ENCODE peak calls at places on chromosomes 2 and 18, in seven cellular contexts. G, O, L, N, A, Z and Q are unnamed samples.

GRCh38 chr2:44952143-44952805 is 10.8 kb downstream of the SIX3 start:
- DNase-seq in G (peak; percentile 89), Z (peak; percentile 65), O (peak; percentile 88), N (peak; percentile 84), L (peak; percentile 34), A (no peak), Q (peak; percentile 50)

GRCh38 chr18:21191596-21192307 is 50.3 kb upstream of the GREB1L start:
- DNase-seq in N (peak; percentile 75), A (peak; percentile 43), Z (peak; percentile 61), L (peak; percentile 55), G (no peak), O (peak; percentile 74), Q (peak; percentile 84)

GRCh38 chr2:25251032-25251460 is 82.7 kb upstream of the POMC start:
- DNase-seq in O (no peak), N (no peak), A (no peak), Z (no peak), G (peak; percentile 49), L (no peak), Q (no peak)

GRCh38 chr2:57696016-57696415 is 350.6 kb upstream of the VRK2 start:
- DNase-seq in A (no peak), L (peak; percentile 1), O (peak; percentile 92), N (peak; percentile 56), G (no peak), Z (peak; percentile 13), Q (peak; percentile 87)

GRCh38 chr18:44096016-44096415 is 584.7 kb upstream of the SETBP1 start:
- DNase-seq in O (no peak), A (no peak), G (no peak), L (no peak), Z (no peak), N (no peak), Q (no peak)

GRCh38 chr2:147910990-147911473 is 66.2 kb downstream of the ACVR2A start:
- DNase-seq in Z (peak; percentile 70), N (no peak), A (no peak), O (peak; percentile 52), G (peak; percentile 42), L (peak; percentile 77), Q (peak; percentile 84)

GRCh38 chr2:105744909-105745853 is at the start of gene NCK2:
- DNase-seq in A (no peak), L (peak; percentile 29), O (peak; percentile 44), N (no peak), G (peak; percentile 27), Z (peak; percentile 41), Q (no peak)

GRCh38 chr2:187982668-187983067 is 309.0 kb upstream of the GULP1 start:
- DNase-seq in N (no peak), Z (peak; percentile 97), L (peak; percentile 92), O (no peak), A (no peak), G (no peak), Q (peak; percentile 45)

GRCh38 chr2:158817596-158817995 is 22.5 kb downstream of the DAPL1 start:
- DNase-seq in G (no peak), L (peak; percentile 25), N (no peak), O (no peak), A (no peak), Z (no peak), Q (no peak)

GRCh38 chr2:206728277-206729199 is 10.3 kb upstream of the DYTN start:
- DNase-seq in O (no peak), N (no peak), G (no peak), Z (no peak), L (peak; percentile 32), A (no peak), Q (no peak)

GRCh38 chr2:149383340-149383739 is 53.0 kb downstream of the LYPD6 start:
- DNase-seq in O (no peak), A (no peak), N (no peak), G (no peak), L (peak; percentile 75), Z (peak; percentile 80), Q (no peak)

GRCh38 chr2:164826293-164827243 is 15.1 kb downstream of the COBLL1 start:
- DNase-seq in N (no peak), L (peak; percentile 13), G (no peak), A (no peak), Z (peak; percentile 25), O (no peak), Q (peak; percentile 72)

GRCh38 chr18:75248426-75249191 is 38.0 kb downstream of the TSHZ1 start:
- DNase-seq in A (no peak), Z (peak; percentile 18), O (no peak), L (no peak), N (no peak), G (no peak), Q (no peak)

GRCh38 chr2:69773201-69773600 is 31.3 kb downstream of the ANXA4 start:
- DNase-seq in N (no peak), O (no peak), A (no peak), L (peak; percentile 59), G (no peak), Z (peak; percentile 69), Q (peak; percentile 60)

GRCh38 chr2:218399391-218400166 is at the start of gene CTDSP1:
- DNase-seq in Z (peak; percentile 98), O (peak; percentile 98), G (peak; percentile 91), N (peak; percentile 95), L (peak; percentile 96), A (peak; percentile 76), Q (peak; percentile 90)

GRCh38 chr2:74472945-74473258 is 422 bp upstream of the MRPL53 start:
- DNase-seq in L (no peak), Z (no peak), G (no peak), N (no peak), O (no peak), A (no peak), Q (no peak)

GRCh38 chr2:5666798-5667197 is 25.4 kb upstream of the SOX11 start:
- DNase-seq in O (peak; percentile 74), Z (no peak), G (no peak), L (peak; percentile 7), N (peak; percentile 65), A (no peak), Q (no peak)

GRCh38 chr2:236042087-236042486 is 126.1 kb downstream of the GBX2 start:
- DNase-seq in O (no peak), N (no peak), Z (no peak), L (no peak), G (no peak), A (no peak), Q (no peak)

GRCh38 chr18:3217930-3218647 is 1.7 kb downstream of the MYOM1 start:
- DNase-seq in A (no peak), L (no peak), Z (peak; percentile 12), N (no peak), O (peak; percentile 84), G (no peak), Q (no peak)

GRCh38 chr2:236117861-236118269 is 50.3 kb downstream of the GBX2 start:
- DNase-seq in A (no peak), L (no peak), Z (no peak), G (no peak), O (peak; percentile 17), N (no peak), Q (no peak)

GRCh38 chr2:122808286-122808969 is 1053.0 kb downstream of the TSN start:
- DNase-seq in N (no peak), L (no peak), O (no peak), Z (no peak), A (no peak), G (no peak), Q (no peak)

DNA sequence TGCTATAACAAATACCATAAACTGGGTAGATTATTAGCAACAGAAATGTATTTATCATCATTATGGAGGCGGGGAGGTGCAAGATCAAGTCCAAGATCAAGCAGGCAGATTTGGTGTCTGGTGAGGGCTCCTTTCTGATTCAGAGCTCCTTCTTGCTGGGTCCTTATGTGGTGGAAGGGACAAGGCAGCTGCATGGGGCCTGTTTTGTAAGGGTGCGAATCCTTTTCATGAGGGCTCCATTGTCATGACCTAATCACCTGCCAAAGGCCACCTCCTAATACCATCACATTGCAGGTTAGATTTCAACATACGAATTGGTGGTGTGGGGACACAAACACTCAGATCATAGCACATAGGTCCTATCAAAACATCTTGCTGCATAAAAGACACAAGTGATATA is 84.4 kb upstream of the CCDC150 start:
- DNase-seq in A (no peak), O (peak; percentile 27), L (no peak), N (no peak), Z (no peak), G (no peak), Q (no peak)
- H2AK5ac ChIP-seq in A (no peak overlapping the region), O (no peak overlapping the region), L (no peak overlapping the region), N (no peak overlapping the region), Z (no peak overlapping the region), G (no peak overlapping the region), Q (no peak overlapping the region)

DNA sequence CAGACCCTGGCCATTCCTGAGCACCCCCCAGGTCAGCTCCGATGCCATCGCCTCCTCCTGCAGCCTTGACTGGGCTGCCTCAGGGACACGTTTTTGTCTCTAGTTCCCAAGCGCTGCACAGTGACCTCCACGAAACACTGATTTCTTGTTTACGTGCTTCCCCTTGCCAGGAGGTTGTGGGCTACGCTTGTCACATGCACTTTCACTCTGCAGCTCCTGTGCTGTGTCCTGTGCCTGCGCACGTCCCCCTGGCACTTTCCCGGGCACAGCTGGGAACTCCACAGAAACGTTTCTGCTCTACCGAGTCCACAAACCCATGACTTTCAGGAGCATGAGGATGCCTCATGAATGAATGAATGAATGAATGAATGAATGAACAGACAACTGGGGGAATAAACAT is 160.6 kb downstream of the LAMA1 start:
- DNase-seq in O (no peak), Z (no peak), N (no peak), G (no peak), L (no peak), A (no peak), Q (no peak)
- H2AK5ac ChIP-seq in O (no peak overlapping the region), Z (no peak overlapping the region), N (no peak overlapping the region), G (no peak overlapping the region), L (no peak overlapping the region), A (no peak overlapping the region), Q (no peak overlapping the region)

GRCh38 chr2:232997749-232998665 is 15.0 kb downstream of the NGEF start:
- DNase-seq in O (no peak), G (no peak), A (no peak), N (no peak), Z (no peak), L (no peak), Q (no peak)
- H2AK5ac ChIP-seq in O (no peak overlapping the region), G (peak overlapping the region; percentile 86), A (no peak overlapping the region), N (no peak overlapping the region), Z (no peak overlapping the region), L (no peak overlapping the region), Q (no peak overlapping the region)

GRCh38 chr2:31828891-31829290 is 181.9 kb downstream of the MEMO1 start:
- DNase-seq in Z (no peak), N (no peak), A (no peak), O (no peak), G (no peak), L (peak; percentile 26), Q (no peak)

GRCh38 chr2:31822587-31822986 is 188.2 kb downstream of the MEMO1 start:
- DNase-seq in L (no peak), O (no peak), N (no peak), Z (no peak), G (no peak), A (no peak), Q (no peak)

DNA sequence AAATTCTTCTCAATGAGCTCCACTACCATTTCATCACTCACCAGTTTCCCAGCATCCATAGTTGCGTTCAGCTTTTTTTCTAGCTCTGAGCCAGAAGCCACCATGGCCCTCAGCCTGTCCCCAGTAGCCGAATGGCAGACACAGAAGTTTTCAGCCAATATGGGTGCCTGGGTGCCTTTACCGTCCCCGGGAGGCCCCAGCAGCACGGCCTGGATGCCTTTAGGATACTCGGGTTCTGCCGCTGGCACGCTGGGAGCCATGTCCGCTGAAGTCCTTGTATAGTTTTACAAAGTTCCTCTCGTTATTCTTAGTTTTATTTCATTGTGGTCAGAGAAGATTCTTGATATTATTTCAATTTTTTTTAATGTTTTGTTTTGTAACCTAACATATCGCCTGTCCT is 187.2 kb downstream of the MEMO1 start:
- DNase-seq in L (no peak), N (no peak), Z (no peak), G (no peak), A (no peak), O (no peak), Q (no peak)
- H2AK5ac ChIP-seq in L (no peak overlapping the region), N (no peak overlapping the region), Z (no peak overlapping the region), G (no peak overlapping the region), A (no peak overlapping the region), O (no peak overlapping the region), Q (no peak overlapping the region)